ENCODE peak calls at places on chromosomes 5 and 9, in ten cellular contexts. One of them, this sample, is unnamed.

GRCh38 chr9:100473271-100474081 is 527 bp downstream of the TMEFF1 start:
- DNase-seq in choroid plexus epithelial cell: peak; percentile 31
- DNase-seq in RWPE1: peak; percentile 48
- DNase-seq in ovary: peak; percentile 48
- DNase-seq in omental fat pad: no peak
- DNase-seq in H9: peak; percentile 52
- DNase-seq in uterus: no peak
- DNase-seq in AG04449: no peak
- DNase-seq in CD4-positive, alpha-beta T cell: peak; percentile 15
- DNase-seq in lower lobe of right lung: no peak
- DNase-seq in this sample: peak; percentile 38

GRCh38 chr9:78533500-78533899 is 236.6 kb downstream of the PSAT1 start:
- DNase-seq in choroid plexus epithelial cell: no peak
- DNase-seq in RWPE1: no peak
- DNase-seq in ovary: no peak
- DNase-seq in omental fat pad: no peak
- DNase-seq in H9: no peak
- DNase-seq in uterus: no peak
- DNase-seq in AG04449: peak; percentile 16
- DNase-seq in CD4-positive, alpha-beta T cell: no peak
- DNase-seq in lower lobe of right lung: no peak
- DNase-seq in this sample: no peak

GRCh38 chr9:118586978-118587377 is 782.3 kb downstream of the BRINP1 start:
- DNase-seq in choroid plexus epithelial cell: no peak
- DNase-seq in RWPE1: no peak
- DNase-seq in ovary: no peak
- DNase-seq in omental fat pad: no peak
- DNase-seq in H9: no peak
- DNase-seq in uterus: no peak
- DNase-seq in AG04449: no peak
- DNase-seq in CD4-positive, alpha-beta T cell: no peak
- DNase-seq in lower lobe of right lung: no peak
- DNase-seq in this sample: no peak

GRCh38 chr5:65927497-65928340 is 1.3 kb downstream of the ERBIN start:
- DNase-seq in choroid plexus epithelial cell: peak; percentile 81
- DNase-seq in RWPE1: peak; percentile 69
- DNase-seq in ovary: no peak
- DNase-seq in omental fat pad: no peak
- DNase-seq in H9: no peak
- DNase-seq in uterus: no peak
- DNase-seq in AG04449: no peak
- DNase-seq in CD4-positive, alpha-beta T cell: no peak
- DNase-seq in lower lobe of right lung: no peak
- DNase-seq in this sample: no peak

GRCh38 chr5:146032911-146033310 is 72.5 kb downstream of the PLAC8L1 start:
- DNase-seq in choroid plexus epithelial cell: no peak
- DNase-seq in RWPE1: no peak
- DNase-seq in ovary: no peak
- DNase-seq in omental fat pad: no peak
- DNase-seq in H9: no peak
- DNase-seq in uterus: no peak
- DNase-seq in AG04449: no peak
- DNase-seq in CD4-positive, alpha-beta T cell: no peak
- DNase-seq in lower lobe of right lung: no peak
- DNase-seq in this sample: no peak

GRCh38 chr5:133977161-133977787 is 8.8 kb upstream of the C5orf15 start:
- DNase-seq in choroid plexus epithelial cell: no peak
- DNase-seq in RWPE1: no peak
- DNase-seq in ovary: no peak
- DNase-seq in omental fat pad: no peak
- DNase-seq in H9: no peak
- DNase-seq in uterus: no peak
- DNase-seq in AG04449: no peak
- DNase-seq in CD4-positive, alpha-beta T cell: no peak
- DNase-seq in lower lobe of right lung: no peak
- DNase-seq in this sample: no peak

GRCh38 chr5:33736510-33736909 is 155.3 kb downstream of the ADAMTS12 start:
- DNase-seq in choroid plexus epithelial cell: peak; percentile 87
- DNase-seq in RWPE1: no peak
- DNase-seq in ovary: no peak
- DNase-seq in omental fat pad: no peak
- DNase-seq in H9: no peak
- DNase-seq in uterus: no peak
- DNase-seq in AG04449: peak; percentile 90
- DNase-seq in CD4-positive, alpha-beta T cell: no peak
- DNase-seq in lower lobe of right lung: no peak
- DNase-seq in this sample: no peak

GRCh38 chr9:95074632-95075269 is 242.8 kb downstream of the FANCC start:
- DNase-seq in choroid plexus epithelial cell: no peak
- DNase-seq in RWPE1: no peak
- DNase-seq in ovary: no peak
- DNase-seq in omental fat pad: no peak
- DNase-seq in H9: peak; percentile 20
- DNase-seq in uterus: no peak
- DNase-seq in AG04449: no peak
- DNase-seq in CD4-positive, alpha-beta T cell: no peak
- DNase-seq in lower lobe of right lung: no peak
- DNase-seq in this sample: no peak

GRCh38 chr5:54387659-54388232 is 67.8 kb upstream of the HSPB3 start:
- DNase-seq in choroid plexus epithelial cell: peak; percentile 79
- DNase-seq in RWPE1: no peak
- DNase-seq in ovary: no peak
- DNase-seq in omental fat pad: no peak
- DNase-seq in H9: no peak
- DNase-seq in uterus: no peak
- DNase-seq in AG04449: no peak
- DNase-seq in CD4-positive, alpha-beta T cell: no peak
- DNase-seq in lower lobe of right lung: no peak
- DNase-seq in this sample: no peak

GRCh38 chr5:106699198-106699597 is 971.5 kb downstream of the EFNA5 start:
- DNase-seq in choroid plexus epithelial cell: no peak
- DNase-seq in RWPE1: no peak
- DNase-seq in ovary: no peak
- DNase-seq in omental fat pad: no peak
- DNase-seq in H9: peak; percentile 76
- DNase-seq in uterus: no peak
- DNase-seq in AG04449: no peak
- DNase-seq in CD4-positive, alpha-beta T cell: no peak
- DNase-seq in lower lobe of right lung: no peak
- DNase-seq in this sample: no peak

GRCh38 chr9:81669011-81669739 is 20.2 kb downstream of the TLE1 start:
- DNase-seq in choroid plexus epithelial cell: no peak
- DNase-seq in RWPE1: no peak
- DNase-seq in ovary: no peak
- DNase-seq in omental fat pad: no peak
- DNase-seq in H9: no peak
- DNase-seq in uterus: no peak
- DNase-seq in AG04449: no peak
- DNase-seq in CD4-positive, alpha-beta T cell: no peak
- DNase-seq in lower lobe of right lung: no peak
- DNase-seq in this sample: no peak

GRCh38 chr9:24712190-24712589 is 166.5 kb upstream of the IZUMO3 start:
- DNase-seq in choroid plexus epithelial cell: no peak
- DNase-seq in RWPE1: no peak
- DNase-seq in ovary: no peak
- DNase-seq in omental fat pad: no peak
- DNase-seq in H9: no peak
- DNase-seq in uterus: no peak
- DNase-seq in AG04449: no peak
- DNase-seq in CD4-positive, alpha-beta T cell: no peak
- DNase-seq in lower lobe of right lung: no peak
- DNase-seq in this sample: no peak

GRCh38 chr5:160496784-160497183 is 75.1 kb downstream of the PTTG1 start:
- DNase-seq in choroid plexus epithelial cell: no peak
- DNase-seq in RWPE1: no peak
- DNase-seq in ovary: no peak
- DNase-seq in omental fat pad: no peak
- DNase-seq in H9: no peak
- DNase-seq in uterus: no peak
- DNase-seq in AG04449: no peak
- DNase-seq in CD4-positive, alpha-beta T cell: no peak
- DNase-seq in lower lobe of right lung: no peak
- DNase-seq in this sample: no peak

GRCh38 chr5:134226441-134227192 is 744 bp upstream of the PPP2CA start:
- DNase-seq in choroid plexus epithelial cell: peak; percentile 35
- DNase-seq in RWPE1: no peak
- DNase-seq in ovary: no peak
- DNase-seq in omental fat pad: no peak
- DNase-seq in H9: no peak
- DNase-seq in uterus: no peak
- DNase-seq in AG04449: no peak
- DNase-seq in CD4-positive, alpha-beta T cell: no peak
- DNase-seq in lower lobe of right lung: peak; percentile 91
- DNase-seq in this sample: no peak

GRCh38 chr5:72846483-72846882 is 30.0 kb downstream of the TNPO1 start:
- DNase-seq in choroid plexus epithelial cell: no peak
- DNase-seq in RWPE1: no peak
- DNase-seq in ovary: no peak
- DNase-seq in omental fat pad: no peak
- DNase-seq in H9: no peak
- DNase-seq in uterus: no peak
- DNase-seq in AG04449: no peak
- DNase-seq in CD4-positive, alpha-beta T cell: no peak
- DNase-seq in lower lobe of right lung: no peak
- DNase-seq in this sample: no peak
- TF ChIP-seq CTCF in choroid plexus epithelial cell: no peak
- TF ChIP-seq CTCF in RWPE1: no peak
- TF ChIP-seq CTCF in ovary: no peak
- TF ChIP-seq CTCF in omental fat pad: no peak
- TF ChIP-seq CTCF in H9: no peak
- TF ChIP-seq CTCF in uterus: no peak
- TF ChIP-seq CTCF in AG04449: no peak
- TF ChIP-seq CTCF in CD4-positive, alpha-beta T cell: no peak
- TF ChIP-seq CTCF in lower lobe of right lung: no peak
- TF ChIP-seq CTCF in this sample: no peak

GRCh38 chr9:130957451-130958203 is 18.6 kb upstream of the FIBCD1 start:
- DNase-seq in choroid plexus epithelial cell: no peak
- DNase-seq in RWPE1: no peak
- DNase-seq in ovary: no peak
- DNase-seq in omental fat pad: no peak
- DNase-seq in H9: no peak
- DNase-seq in uterus: no peak
- DNase-seq in AG04449: no peak
- DNase-seq in CD4-positive, alpha-beta T cell: no peak
- DNase-seq in lower lobe of right lung: no peak
- DNase-seq in this sample: no peak
- TF ChIP-seq CTCF in choroid plexus epithelial cell: no peak
- TF ChIP-seq CTCF in RWPE1: no peak
- TF ChIP-seq CTCF in ovary: no peak
- TF ChIP-seq CTCF in omental fat pad: no peak
- TF ChIP-seq CTCF in H9: no peak
- TF ChIP-seq CTCF in uterus: no peak
- TF ChIP-seq CTCF in AG04449: no peak
- TF ChIP-seq CTCF in CD4-positive, alpha-beta T cell: no peak
- TF ChIP-seq CTCF in lower lobe of right lung: no peak
- TF ChIP-seq CTCF in this sample: no peak

DNA sequence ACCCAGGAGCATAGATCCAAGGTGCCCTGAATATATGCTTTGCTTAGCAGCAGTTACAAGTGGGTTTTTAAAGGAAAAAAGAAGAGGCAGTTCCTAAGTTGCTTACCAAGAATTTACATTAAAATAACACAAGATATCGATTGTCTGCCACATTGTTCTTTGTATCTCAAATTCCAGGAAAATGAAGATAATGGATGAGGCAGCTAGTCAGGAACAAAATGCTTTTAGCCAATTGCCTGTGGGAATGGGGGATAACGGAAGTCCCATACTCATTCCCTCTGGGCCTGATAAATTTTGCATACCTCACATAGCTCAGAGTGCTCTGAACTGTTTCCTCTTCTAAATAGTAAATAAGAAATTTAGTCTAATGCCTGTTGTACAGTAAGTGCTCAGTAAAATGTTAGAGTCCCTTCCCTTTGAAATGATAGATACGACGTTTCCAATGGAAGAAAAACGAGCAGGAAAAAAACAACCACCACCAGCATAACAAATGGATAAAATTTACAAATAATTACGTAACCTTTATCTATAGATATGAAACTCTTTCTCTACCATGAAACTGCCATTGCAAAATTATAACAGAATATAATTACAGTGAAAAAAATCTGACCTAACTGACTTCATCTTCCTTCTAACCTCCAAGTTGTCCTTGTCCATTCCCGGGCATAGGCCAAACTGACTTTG is 35.5 kb upstream of the TENT2 start:
- DNase-seq in choroid plexus epithelial cell: no peak
- DNase-seq in RWPE1: no peak
- DNase-seq in ovary: no peak
- DNase-seq in omental fat pad: no peak
- DNase-seq in H9: no peak
- DNase-seq in uterus: no peak
- DNase-seq in AG04449: no peak
- DNase-seq in CD4-positive, alpha-beta T cell: no peak
- DNase-seq in lower lobe of right lung: no peak
- DNase-seq in this sample: no peak
- TF ChIP-seq CTCF in choroid plexus epithelial cell: no peak
- TF ChIP-seq CTCF in RWPE1: no peak
- TF ChIP-seq CTCF in ovary: no peak
- TF ChIP-seq CTCF in omental fat pad: no peak
- TF ChIP-seq CTCF in H9: no peak
- TF ChIP-seq CTCF in uterus: no peak
- TF ChIP-seq CTCF in AG04449: no peak
- TF ChIP-seq CTCF in CD4-positive, alpha-beta T cell: no peak
- TF ChIP-seq CTCF in lower lobe of right lung: no peak
- TF ChIP-seq CTCF in this sample: no peak

GRCh38 chr9:117551171-117551570 is 136.3 kb upstream of the ASTN2 start:
- DNase-seq in choroid plexus epithelial cell: no peak
- DNase-seq in RWPE1: no peak
- DNase-seq in ovary: no peak
- DNase-seq in omental fat pad: no peak
- DNase-seq in H9: no peak
- DNase-seq in uterus: no peak
- DNase-seq in AG04449: no peak
- DNase-seq in CD4-positive, alpha-beta T cell: no peak
- DNase-seq in lower lobe of right lung: no peak
- DNase-seq in this sample: no peak

GRCh38 chr9:117552811-117553210 is 138.0 kb upstream of the ASTN2 start:
- DNase-seq in choroid plexus epithelial cell: no peak
- DNase-seq in RWPE1: no peak
- DNase-seq in ovary: no peak
- DNase-seq in omental fat pad: no peak
- DNase-seq in H9: no peak
- DNase-seq in uterus: no peak
- DNase-seq in AG04449: no peak
- DNase-seq in CD4-positive, alpha-beta T cell: no peak
- DNase-seq in lower lobe of right lung: no peak
- DNase-seq in this sample: no peak

DNA sequence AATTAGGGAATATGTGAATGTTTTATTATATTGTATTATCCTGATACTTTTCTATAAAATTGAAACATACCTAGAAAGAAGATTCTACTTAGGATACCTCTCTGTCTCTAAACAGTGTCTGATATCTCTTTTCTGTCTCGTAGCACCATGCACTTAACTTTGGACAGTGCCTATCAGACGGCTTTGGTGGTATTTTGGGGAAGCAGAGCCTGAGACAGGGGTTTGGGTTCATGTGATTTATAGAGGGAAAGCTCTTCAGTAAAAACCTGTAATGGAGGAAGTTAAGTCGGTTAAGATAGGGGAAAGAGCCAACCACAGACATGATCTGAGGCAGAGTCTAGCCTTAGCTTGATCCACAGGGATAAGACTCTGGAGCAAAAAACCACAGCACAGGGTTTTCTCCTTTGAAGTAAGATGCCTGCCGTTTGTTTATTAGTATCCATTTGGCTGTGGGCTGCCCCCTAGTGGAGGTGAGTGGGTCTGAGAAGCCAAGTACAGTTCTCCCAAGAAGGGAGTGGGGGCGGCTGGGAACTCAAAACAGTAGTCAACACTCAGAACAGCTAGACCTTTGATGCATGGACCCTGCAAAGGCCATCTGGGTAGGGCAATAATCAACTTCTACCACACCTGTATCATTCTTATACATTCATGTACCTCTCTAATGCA is 141.2 kb upstream of the ASTN2 start:
- DNase-seq in choroid plexus epithelial cell: peak; percentile 55
- DNase-seq in RWPE1: no peak
- DNase-seq in ovary: no peak
- DNase-seq in omental fat pad: no peak
- DNase-seq in H9: peak; percentile 84
- DNase-seq in uterus: no peak
- DNase-seq in AG04449: no peak
- DNase-seq in CD4-positive, alpha-beta T cell: no peak
- DNase-seq in lower lobe of right lung: peak; percentile 61
- DNase-seq in this sample: peak; percentile 66
- TF ChIP-seq CTCF in choroid plexus epithelial cell: peak; percentile 71
- TF ChIP-seq CTCF in RWPE1: peak; percentile 36
- TF ChIP-seq CTCF in ovary: no peak
- TF ChIP-seq CTCF in omental fat pad: no peak
- TF ChIP-seq CTCF in H9: peak; percentile 84
- TF ChIP-seq CTCF in uterus: no peak
- TF ChIP-seq CTCF in AG04449: no peak
- TF ChIP-seq CTCF in CD4-positive, alpha-beta T cell: no peak
- TF ChIP-seq CTCF in lower lobe of right lung: peak; percentile 51
- TF ChIP-seq CTCF in this sample: peak; percentile 69

This sample was measured in neural crest cell.